ENCODE peak calls at places on chromosomes 6 and 20, in eight cellular contexts. One of them, this sample, is unnamed.

GRCh38 chr20:33936651-33937050 is 57.1 kb upstream of the RALY start:
- DNase-seq in foreskin melanocyte: no peak
- DNase-seq in T-helper 9 cell: no peak
- DNase-seq in left cardiac atrium: no peak
- DNase-seq in activated T-cell treated with anti-CD3 and anti-CD28 coated beads for 1 hour: no peak
- DNase-seq in fibroblast of gingiva: no peak
- DNase-seq in left ventricle myocardium inferior: no peak
- DNase-seq in fibroblast of mammary gland: no peak
- DNase-seq in this sample: no peak

GRCh38 chr20:38130687-38131587 is 34.1 kb downstream of the TGM2 start:
- DNase-seq in fibroblast of gingiva: no peak
- DNase-seq in left cardiac atrium: peak
- DNase-seq in T-helper 9 cell: no peak
- DNase-seq in foreskin melanocyte: no peak
- DNase-seq in activated T-cell treated with anti-CD3 and anti-CD28 coated beads for 1 hour: no peak
- DNase-seq in left ventricle myocardium inferior: no peak
- DNase-seq in fibroblast of mammary gland: no peak
- DNase-seq in this sample: no peak

GRCh38 chr20:63497946-63498935 is 642 bp downstream of the EEF1A2 start:
- DNase-seq in foreskin melanocyte: no peak
- DNase-seq in fibroblast of gingiva: no peak
- DNase-seq in T-helper 9 cell: no peak
- DNase-seq in fibroblast of mammary gland: peak
- DNase-seq in left cardiac atrium: peak
- DNase-seq in left ventricle myocardium inferior: peak
- DNase-seq in activated T-cell treated with anti-CD3 and anti-CD28 coated beads for 1 hour: no peak
- DNase-seq in this sample: no peak

GRCh38 chr6:93417421-93417996 is 1.9 kb downstream of the EPHA7 start:
- DNase-seq in activated T-cell treated with anti-CD3 and anti-CD28 coated beads for 1 hour: no peak
- DNase-seq in foreskin melanocyte: no peak
- DNase-seq in left cardiac atrium: no peak
- DNase-seq in fibroblast of gingiva: no peak
- DNase-seq in left ventricle myocardium inferior: no peak
- DNase-seq in fibroblast of mammary gland: no peak
- DNase-seq in T-helper 9 cell: no peak
- DNase-seq in this sample: no peak

GRCh38 chr20:4932061-4932460 is 69.2 kb downstream of the SLC23A2 start:
- DNase-seq in foreskin melanocyte: no peak
- DNase-seq in left ventricle myocardium inferior: no peak
- DNase-seq in activated T-cell treated with anti-CD3 and anti-CD28 coated beads for 1 hour: no peak
- DNase-seq in fibroblast of gingiva: no peak
- DNase-seq in fibroblast of mammary gland: no peak
- DNase-seq in T-helper 9 cell: no peak
- DNase-seq in left cardiac atrium: no peak
- DNase-seq in this sample: no peak

GRCh38 chr6:109743739-109744138 is 52.6 kb downstream of the FIG4 start:
- DNase-seq in activated T-cell treated with anti-CD3 and anti-CD28 coated beads for 1 hour: no peak
- DNase-seq in foreskin melanocyte: no peak
- DNase-seq in fibroblast of mammary gland: peak
- DNase-seq in left cardiac atrium: no peak
- DNase-seq in fibroblast of gingiva: peak
- DNase-seq in left ventricle myocardium inferior: no peak
- DNase-seq in T-helper 9 cell: no peak
- DNase-seq in this sample: no peak

GRCh38 chr20:24491043-24491756 is 21.8 kb downstream of the SYNDIG1 start:
- DNase-seq in fibroblast of gingiva: no peak
- DNase-seq in left cardiac atrium: no peak
- DNase-seq in T-helper 9 cell: no peak
- DNase-seq in foreskin melanocyte: no peak
- DNase-seq in left ventricle myocardium inferior: no peak
- DNase-seq in fibroblast of mammary gland: peak
- DNase-seq in activated T-cell treated with anti-CD3 and anti-CD28 coated beads for 1 hour: no peak
- DNase-seq in this sample: no peak

GRCh38 chr6:46221221-46221793 is 50.5 kb upstream of the ENPP5 start:
- DNase-seq in T-helper 9 cell: no peak
- DNase-seq in fibroblast of mammary gland: peak
- DNase-seq in left ventricle myocardium inferior: no peak
- DNase-seq in fibroblast of gingiva: peak
- DNase-seq in activated T-cell treated with anti-CD3 and anti-CD28 coated beads for 1 hour: no peak
- DNase-seq in left cardiac atrium: no peak
- DNase-seq in foreskin melanocyte: peak
- DNase-seq in this sample: no peak

GRCh38 chr20:36391456-36391855 is 85.3 kb downstream of the DLGAP4 start:
- DNase-seq in left ventricle myocardium inferior: no peak
- DNase-seq in fibroblast of mammary gland: no peak
- DNase-seq in activated T-cell treated with anti-CD3 and anti-CD28 coated beads for 1 hour: no peak
- DNase-seq in fibroblast of gingiva: no peak
- DNase-seq in foreskin melanocyte: no peak
- DNase-seq in left cardiac atrium: no peak
- DNase-seq in T-helper 9 cell: no peak
- DNase-seq in this sample: no peak

GRCh38 chr6:49913656-49914055 is 47.3 kb upstream of the CRISP1 start:
- DNase-seq in fibroblast of gingiva: no peak
- DNase-seq in left ventricle myocardium inferior: no peak
- DNase-seq in T-helper 9 cell: no peak
- DNase-seq in fibroblast of mammary gland: no peak
- DNase-seq in foreskin melanocyte: no peak
- DNase-seq in activated T-cell treated with anti-CD3 and anti-CD28 coated beads for 1 hour: no peak
- DNase-seq in left cardiac atrium: no peak
- DNase-seq in this sample: no peak

GRCh38 chr6:4610256-4610655 is 165.9 kb upstream of the CDYL start:
- DNase-seq in activated T-cell treated with anti-CD3 and anti-CD28 coated beads for 1 hour: no peak
- DNase-seq in fibroblast of mammary gland: peak
- DNase-seq in left ventricle myocardium inferior: peak
- DNase-seq in T-helper 9 cell: no peak
- DNase-seq in fibroblast of gingiva: peak
- DNase-seq in foreskin melanocyte: peak
- DNase-seq in left cardiac atrium: peak
- DNase-seq in this sample: no peak

GRCh38 chr6:84346372-84346771 is 118.9 kb upstream of the CEP162 start:
- DNase-seq in fibroblast of mammary gland: peak
- DNase-seq in left cardiac atrium: no peak
- DNase-seq in T-helper 9 cell: no peak
- DNase-seq in activated T-cell treated with anti-CD3 and anti-CD28 coated beads for 1 hour: no peak
- DNase-seq in left ventricle myocardium inferior: no peak
- DNase-seq in fibroblast of gingiva: no peak
- DNase-seq in foreskin melanocyte: no peak
- DNase-seq in this sample: no peak

GRCh38 chr6:41056768-41057490 is 3.9 kb downstream of the APOBEC2 start:
- DNase-seq in left cardiac atrium: no peak
- DNase-seq in fibroblast of gingiva: no peak
- DNase-seq in fibroblast of mammary gland: no peak
- DNase-seq in foreskin melanocyte: no peak
- DNase-seq in activated T-cell treated with anti-CD3 and anti-CD28 coated beads for 1 hour: no peak
- DNase-seq in T-helper 9 cell: no peak
- DNase-seq in left ventricle myocardium inferior: no peak
- DNase-seq in this sample: no peak

GRCh38 chr20:5400164-5400762 is 83.5 kb upstream of the PROKR2 start:
- DNase-seq in left ventricle myocardium inferior: no peak
- DNase-seq in fibroblast of mammary gland: peak
- DNase-seq in fibroblast of gingiva: no peak
- DNase-seq in activated T-cell treated with anti-CD3 and anti-CD28 coated beads for 1 hour: no peak
- DNase-seq in left cardiac atrium: no peak
- DNase-seq in T-helper 9 cell: no peak
- DNase-seq in foreskin melanocyte: no peak
- DNase-seq in this sample: peak

GRCh38 chr6:93848011-93848620 is 428.8 kb upstream of the EPHA7 start:
- DNase-seq in foreskin melanocyte: peak
- DNase-seq in left ventricle myocardium inferior: no peak
- DNase-seq in fibroblast of mammary gland: no peak
- DNase-seq in T-helper 9 cell: no peak
- DNase-seq in left cardiac atrium: no peak
- DNase-seq in fibroblast of gingiva: no peak
- DNase-seq in activated T-cell treated with anti-CD3 and anti-CD28 coated beads for 1 hour: no peak
- DNase-seq in this sample: no peak

GRCh38 chr6:169933839-169934698 is 182.6 kb downstream of the ERMARD start:
- DNase-seq in left ventricle myocardium inferior: peak
- DNase-seq in fibroblast of mammary gland: peak
- DNase-seq in activated T-cell treated with anti-CD3 and anti-CD28 coated beads for 1 hour: no peak
- DNase-seq in fibroblast of gingiva: peak
- DNase-seq in T-helper 9 cell: no peak
- DNase-seq in left cardiac atrium: peak
- DNase-seq in foreskin melanocyte: no peak
- DNase-seq in this sample: no peak

GRCh38 chr6:149235130-149235561 is 82.4 kb upstream of the TAB2 start:
- DNase-seq in fibroblast of gingiva: peak
- DNase-seq in fibroblast of mammary gland: peak
- DNase-seq in activated T-cell treated with anti-CD3 and anti-CD28 coated beads for 1 hour: no peak
- DNase-seq in left cardiac atrium: peak
- DNase-seq in left ventricle myocardium inferior: no peak
- DNase-seq in T-helper 9 cell: no peak
- DNase-seq in foreskin melanocyte: no peak
- DNase-seq in this sample: no peak

GRCh38 chr6:139886396-139886795 is 511.9 kb upstream of the CITED2 start:
- DNase-seq in left ventricle myocardium inferior: no peak
- DNase-seq in foreskin melanocyte: no peak
- DNase-seq in T-helper 9 cell: no peak
- DNase-seq in fibroblast of mammary gland: no peak
- DNase-seq in left cardiac atrium: no peak
- DNase-seq in fibroblast of gingiva: no peak
- DNase-seq in activated T-cell treated with anti-CD3 and anti-CD28 coated beads for 1 hour: no peak
- DNase-seq in this sample: no peak

GRCh38 chr6:155985660-155986138 is 530.1 kb upstream of the NOX3 start:
- DNase-seq in fibroblast of mammary gland: no peak
- DNase-seq in fibroblast of gingiva: no peak
- DNase-seq in left cardiac atrium: peak
- DNase-seq in activated T-cell treated with anti-CD3 and anti-CD28 coated beads for 1 hour: no peak
- DNase-seq in T-helper 9 cell: no peak
- DNase-seq in left ventricle myocardium inferior: peak
- DNase-seq in foreskin melanocyte: no peak
- DNase-seq in this sample: no peak

GRCh38 chr6:41445268-41445667 is 100.9 kb upstream of the FOXP4 start:
- DNase-seq in left ventricle myocardium inferior: no peak
- DNase-seq in activated T-cell treated with anti-CD3 and anti-CD28 coated beads for 1 hour: no peak
- DNase-seq in left cardiac atrium: no peak
- DNase-seq in fibroblast of gingiva: no peak
- DNase-seq in foreskin melanocyte: no peak
- DNase-seq in T-helper 9 cell: no peak
- DNase-seq in fibroblast of mammary gland: no peak
- DNase-seq in this sample: no peak

GRCh38 chr20:48921883-48922867 is 664 bp downstream of the ARFGEF2 start:
- DNase-seq in left ventricle myocardium inferior: peak
- DNase-seq in fibroblast of gingiva: peak
- DNase-seq in activated T-cell treated with anti-CD3 and anti-CD28 coated beads for 1 hour: no peak
- DNase-seq in fibroblast of mammary gland: peak
- DNase-seq in left cardiac atrium: peak
- DNase-seq in foreskin melanocyte: no peak
- DNase-seq in T-helper 9 cell: peak
- DNase-seq in this sample: no peak

GRCh38 chr20:10745790-10746189 is 72.0 kb upstream of the JAG1 start:
- DNase-seq in left ventricle myocardium inferior: no peak
- DNase-seq in activated T-cell treated with anti-CD3 and anti-CD28 coated beads for 1 hour: no peak
- DNase-seq in T-helper 9 cell: no peak
- DNase-seq in foreskin melanocyte: no peak
- DNase-seq in fibroblast of gingiva: no peak
- DNase-seq in left cardiac atrium: no peak
- DNase-seq in fibroblast of mammary gland: no peak
- DNase-seq in this sample: no peak

GRCh38 chr20:23200914-23201313 is 114.8 kb upstream of the CD93 start:
- DNase-seq in left cardiac atrium: peak
- DNase-seq in foreskin melanocyte: no peak
- DNase-seq in fibroblast of gingiva: no peak
- DNase-seq in fibroblast of mammary gland: peak
- DNase-seq in activated T-cell treated with anti-CD3 and anti-CD28 coated beads for 1 hour: no peak
- DNase-seq in T-helper 9 cell: no peak
- DNase-seq in left ventricle myocardium inferior: no peak
- DNase-seq in this sample: peak

GRCh38 chr6:23990158-23990557 is 135.9 kb upstream of the NRSN1 start:
- DNase-seq in T-helper 9 cell: no peak
- DNase-seq in foreskin melanocyte: no peak
- DNase-seq in fibroblast of mammary gland: no peak
- DNase-seq in fibroblast of gingiva: no peak
- DNase-seq in activated T-cell treated with anti-CD3 and anti-CD28 coated beads for 1 hour: no peak
- DNase-seq in left cardiac atrium: no peak
- DNase-seq in left ventricle myocardium inferior: no peak
- DNase-seq in this sample: no peak

GRCh38 chr6:123803862-123804681 is at the start of gene NKAIN2:
- DNase-seq in T-helper 9 cell: no peak
- DNase-seq in left cardiac atrium: peak
- DNase-seq in fibroblast of gingiva: no peak
- DNase-seq in foreskin melanocyte: no peak
- DNase-seq in left ventricle myocardium inferior: peak
- DNase-seq in activated T-cell treated with anti-CD3 and anti-CD28 coated beads for 1 hour: no peak
- DNase-seq in fibroblast of mammary gland: no peak
- DNase-seq in this sample: no peak

GRCh38 chr20:63522981-63523611 is 2.5 kb downstream of the PPDPF start:
- DNase-seq in foreskin melanocyte: no peak
- DNase-seq in left cardiac atrium: peak
- DNase-seq in T-helper 9 cell: no peak
- DNase-seq in fibroblast of gingiva: no peak
- DNase-seq in left ventricle myocardium inferior: no peak
- DNase-seq in fibroblast of mammary gland: no peak
- DNase-seq in activated T-cell treated with anti-CD3 and anti-CD28 coated beads for 1 hour: no peak
- DNase-seq in this sample: no peak